ENCODE peak calls at places on chromosomes 12 and 14, in five cellular contexts. T is right atrium auricular region, J is fibroblast of lung, H is PC-3, Q is A549. B is an unnamed sample.

GRCh38 chr12:50615534-50616296 is 110.9 kb downstream of the DIP2B start:
- DNase-seq in T (no peak), J (peak; percentile 69), H (peak; percentile 46), Q (no peak), B (peak; percentile 69)

GRCh38 chr12:75944097-75944904 is 87.3 kb downstream of the PHLDA1 start:
- DNase-seq in T (no peak), J (peak; percentile 97), H (peak; percentile 96), Q (peak; percentile 51), B (peak; percentile 61)

GRCh38 chr14:56005580-56006053 is 112.6 kb upstream of the PELI2 start:
- DNase-seq in T (no peak), J (peak; percentile 72), H (no peak), Q (no peak), B (no peak)

GRCh38 chr12:121858662-121859572 is at the start of gene HPD:
- DNase-seq in T (peak; percentile 90), J (peak; percentile 87), H (peak; percentile 77), Q (no peak), B (peak; percentile 77)

GRCh38 chr12:52152905-52153317 is 38.9 kb downstream of the KRT80 start:
- DNase-seq in T (no peak), J (no peak), H (no peak), Q (no peak), B (no peak)

GRCh38 chr14:21557084-21557901 is 22.6 kb downstream of the OR10G3 start:
- DNase-seq in T (peak; percentile 81), J (peak; percentile 74), H (peak; percentile 96), Q (peak; percentile 68), B (peak; percentile 67)

GRCh38 chr12:50425859-50426258 is 25.2 kb downstream of the LARP4 start:
- DNase-seq in T (no peak), J (no peak), H (no peak), Q (no peak), B (no peak)

GRCh38 chr12:46915861-46916260 is 90.1 kb upstream of the SLC38A4 start:
- DNase-seq in T (no peak), J (peak; percentile 69), H (no peak), Q (no peak), B (no peak)

GRCh38 chr12:68971404-68971803 is 38.4 kb upstream of the CPM start:
- DNase-seq in T (no peak), J (peak; percentile 80), H (peak; percentile 67), Q (peak; percentile 10), B (peak; percentile 69)

GRCh38 chr14:34324363-34324795 is 137.7 kb downstream of the SPTSSA start:
- DNase-seq in T (no peak), J (peak; percentile 23), H (peak; percentile 67), Q (peak; percentile 40), B (peak; percentile 50)

GRCh38 chr12:85627584-85627983 is 208.6 kb downstream of the RASSF9 start:
- DNase-seq in T (no peak), J (peak; percentile 90), H (peak; percentile 71), Q (no peak), B (peak; percentile 58)

GRCh38 chr14:104697892-104698583 is 8.6 kb downstream of the INF2 start:
- DNase-seq in T (no peak), J (peak; percentile 46), H (no peak), Q (no peak), B (no peak)

GRCh38 chr14:104785708-104786080 is 9.9 kb downstream of the AKT1 start:
- DNase-seq in T (no peak), J (no peak), H (no peak), Q (no peak), B (no peak)

GRCh38 chr12:107404981-107405380 is 280.6 kb upstream of the PWP1 start:
- DNase-seq in T (no peak), J (peak; percentile 44), H (peak; percentile 74), Q (peak; percentile 40), B (peak; percentile 26)

GRCh38 chr14:97061198-97061597 is 264.0 kb downstream of the VRK1 start:
- DNase-seq in T (no peak), J (no peak), H (no peak), Q (no peak), B (no peak)

GRCh38 chr12:41419151-41419893 is 231.2 kb downstream of the PDZRN4 start:
- DNase-seq in T (no peak), J (no peak), H (no peak), Q (no peak), B (no peak)

GRCh38 chr12:101221301-101221700 is 11.3 kb upstream of the SLC5A8 start:
- DNase-seq in T (no peak), J (no peak), H (no peak), Q (no peak), B (no peak)

GRCh38 chr12:1488908-1489381 is 105.4 kb downstream of the FBXL14 start:
- DNase-seq in T (no peak), J (peak; percentile 64), H (no peak), Q (no peak), B (no peak)

GRCh38 chr14:22168092-22168955 is 420.7 kb downstream of the DAD1 start:
- DNase-seq in T (no peak), J (no peak), H (peak; percentile 21), Q (no peak), B (no peak)

GRCh38 chr12:103877934-103878510 is 37.0 kb upstream of the NT5DC3 start:
- DNase-seq in T (no peak), J (peak; percentile 48), H (peak; percentile 94), Q (peak; percentile 82), B (peak; percentile 81)

GRCh38 chr14:100290607-100291304 is 15.5 kb downstream of the SLC25A29 start:
- DNase-seq in T (no peak), J (no peak), H (no peak), Q (no peak), B (no peak)

GRCh38 chr12:20704860-20705259 is 9.7 kb downstream of the SLCO1C1 start:
- DNase-seq in T (no peak), J (no peak), H (no peak), Q (no peak), B (no peak)

GRCh38 chr12:71475280-71475679 is 35.7 kb downstream of the LGR5 start:
- DNase-seq in T (peak; percentile 59), J (no peak), H (no peak), Q (no peak), B (no peak)

GRCh38 chr12:48198619-48198973 is 4.5 kb downstream of the OR10AD1 start:
- DNase-seq in T (peak; percentile 61), J (peak; percentile 31), H (no peak), Q (no peak), B (peak; percentile 17)

GRCh38 chr12:23757541-23757962 is 191.9 kb downstream of the SOX5 start:
- DNase-seq in T (no peak), J (peak; percentile 7), H (no peak), Q (no peak), B (no peak)

GRCh38 chr14:32473476-32473875 is 144.4 kb downstream of the AKAP6 start:
- DNase-seq in T (peak; percentile 66), J (peak; percentile 87), H (peak; percentile 90), Q (no peak), B (peak; percentile 94)

GRCh38 chr12:3225154-3225795 is 148.1 kb downstream of the TSPAN9 start:
- DNase-seq in T (no peak), J (peak; percentile 82), H (no peak), Q (no peak), B (no peak)

GRCh38 chr12:19129121-19129485 is 430 bp upstream of the PLEKHA5 start:
- DNase-seq in T (no peak), J (no peak), H (peak; percentile 37), Q (no peak), B (no peak)

GRCh38 chr12:19127270-19127669 is 2.3 kb upstream of the PLEKHA5 start:
- DNase-seq in T (no peak), J (no peak), H (no peak), Q (no peak), B (no peak)

GRCh38 chr12:19130224-19131019 is 889 bp downstream of the PLEKHA5 start:
- DNase-seq in T (no peak), J (peak; percentile 37), H (peak; percentile 27), Q (peak; percentile 31), B (peak; percentile 15)

GRCh38 chr12:19131020-19131431 is 1.5 kb downstream of the PLEKHA5 start:
- DNase-seq in T (no peak), J (peak; percentile 65), H (peak; percentile 74), Q (peak; percentile 18), B (peak; percentile 43)

GRCh38 chr12:19129486-19130223 is at the start of gene PLEKHA5:
- DNase-seq in T (peak; percentile 69), J (peak; percentile 72), H (peak; percentile 64), Q (peak; percentile 48), B (peak; percentile 47)
- TF ChIP-seq CTCF in T (peak; percentile 61), J (no peak), H (no peak), Q (peak; percentile 31), B (no peak)

GRCh38 chr14:103057028-103057371 is 349 bp downstream of the CDC42BPB start:
- DNase-seq in T (no peak), J (peak; percentile 16), H (no peak), Q (no peak), B (no peak)
- H3K27ac ChIP-seq in T (peak overlapping the region; percentile 87), J (peak overlapping the region; percentile 77), H (peak overlapping the region; percentile 43), Q (peak overlapping the region; percentile 98), B (peak overlapping the region; percentile 94)

DNA sequence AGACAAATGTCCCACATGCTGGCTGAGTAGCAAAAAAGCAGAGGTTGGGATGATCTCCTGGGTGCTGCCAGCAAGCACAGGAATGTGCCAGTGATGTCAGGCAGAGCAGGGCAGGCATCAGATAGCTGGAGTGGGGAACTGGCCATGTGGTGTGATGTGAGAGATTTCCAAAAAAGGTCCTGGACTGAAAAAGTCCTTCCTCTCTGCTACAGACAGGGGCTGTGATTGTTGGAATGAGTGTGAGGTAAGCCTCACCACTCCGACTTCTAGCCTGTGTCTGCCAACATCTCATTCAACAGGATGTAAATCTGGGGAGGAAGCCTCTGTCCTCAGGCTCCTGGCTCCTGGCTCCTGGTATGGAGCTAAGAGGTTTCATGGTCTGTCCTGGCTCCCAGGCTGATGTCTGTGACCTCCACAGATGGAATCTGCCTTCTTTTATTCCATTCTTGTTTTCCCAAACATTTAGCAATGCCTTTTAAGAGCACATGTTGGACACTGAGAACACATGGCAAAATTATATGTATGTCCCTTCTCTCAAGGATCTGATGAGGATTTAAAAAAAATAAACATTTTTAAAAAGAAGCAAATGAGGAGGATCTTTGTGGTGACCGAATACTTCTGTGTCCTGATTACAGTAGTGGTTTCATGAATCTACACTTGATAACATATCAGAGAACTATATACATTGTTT is 50.1 kb upstream of the STK38L start:
- DNase-seq in T (peak; percentile 71), J (peak; percentile 95), H (no peak), Q (no peak), B (no peak)
- TF ChIP-seq CTCF in T (no peak), J (no peak), H (no peak), Q (no peak), B (no peak)

GRCh38 chr14:91903070-91903469 is 35.7 kb upstream of the TC2N start:
- DNase-seq in T (no peak), J (no peak), H (no peak), Q (no peak), B (no peak)
- H3K27ac ChIP-seq in T (peak overlapping the region; percentile 36), J (no peak overlapping the region), H (no peak overlapping the region), Q (no peak overlapping the region), B (no peak overlapping the region)

GRCh38 chr12:28872654-28873268 is 276.3 kb upstream of the FAR2 start:
- DNase-seq in T (no peak), J (peak; percentile 62), H (peak; percentile 100), Q (peak; percentile 48), B (peak; percentile 44)

GRCh38 chr12:28879379-28879778 is 269.7 kb upstream of the FAR2 start:
- DNase-seq in T (no peak), J (no peak), H (no peak), Q (no peak), B (no peak)

GRCh38 chr12:28878629-28879028 is 270.4 kb upstream of the FAR2 start:
- DNase-seq in T (no peak), J (no peak), H (no peak), Q (no peak), B (no peak)

GRCh38 chr12:28874758-28875157 is 274.3 kb upstream of the FAR2 start:
- DNase-seq in T (no peak), J (no peak), H (no peak), Q (no peak), B (no peak)

GRCh38 chr12:28876423-28876822 is 272.7 kb upstream of the FAR2 start:
- DNase-seq in T (no peak), J (no peak), H (peak; percentile 54), Q (no peak), B (no peak)
- TF ChIP-seq CTCF in T (peak; percentile 16), J (no peak), H (no peak), Q (peak; percentile 34), B (no peak)